ENCODE peak calls at places on chromosomes 12 and 14, in four cellular contexts. F is HepG2, G is K562, L is H1. T is an unnamed sample.

GRCh38 chr12:109625131-109625559 is 51.6 kb downstream of the MVK start:
- DNase-seq in F (no peak), G (peak; percentile 22), L (no peak), T (peak; percentile 71)

GRCh38 chr12:26857465-26858176 is 24.6 kb upstream of the ITPR2 start:
- DNase-seq in F (no peak), G (peak; percentile 11), L (no peak), T (no peak)

GRCh38 chr14:91059576-91060471 is 617 bp downstream of the RPS6KA5 start:
- DNase-seq in F (peak; percentile 14), G (peak; percentile 28), L (peak; percentile 77), T (peak; percentile 41)

GRCh38 chr12:15662303-15662980 is 126.7 kb downstream of the EPS8 start:
- DNase-seq in F (no peak), G (no peak), L (no peak), T (peak; percentile 78)

GRCh38 chr12:70615177-70615576 is 22.1 kb downstream of the PTPRB start:
- DNase-seq in F (no peak), G (no peak), L (no peak), T (no peak)

GRCh38 chr12:114732426-114733030 is 48.6 kb upstream of the TBX3 start:
- DNase-seq in F (peak; percentile 15), G (no peak), L (no peak), T (no peak)

GRCh38 chr14:38342803-38343202 is 86.9 kb upstream of the CLEC14A start:
- DNase-seq in F (no peak), G (no peak), L (no peak), T (no peak)

GRCh38 chr14:101476931-101477553 is 84.3 kb upstream of the DIO3 start:
- DNase-seq in F (peak; percentile 49), G (peak; percentile 3), L (peak; percentile 69), T (peak; percentile 88)

GRCh38 chr14:99755629-99756603 is 37.3 kb upstream of the EML1 start:
- DNase-seq in F (peak; percentile 24), G (peak; percentile 18), L (no peak), T (peak; percentile 73)

GRCh38 chr12:123479442-123480180 is 21.7 kb downstream of the SNRNP35 start:
- DNase-seq in F (no peak), G (no peak), L (no peak), T (no peak)

GRCh38 chr12:50764861-50765324 is 992 bp downstream of the ATF1 start:
- DNase-seq in F (peak; percentile 89), G (peak; percentile 49), L (no peak), T (peak; percentile 58)

GRCh38 chr14:90381011-90381790 is 15.6 kb upstream of the CALM1 start:
- DNase-seq in F (peak; percentile 24), G (peak; percentile 17), L (no peak), T (no peak)

GRCh38 chr14:36870776-36871175 is 209.1 kb downstream of the PAX9 start:
- DNase-seq in F (no peak), G (peak; percentile 7), L (no peak), T (no peak)

GRCh38 chr14:35337557-35338255 is 45.5 kb downstream of the PSMA6 start:
- DNase-seq in F (no peak), G (no peak), L (peak; percentile 49), T (no peak)

GRCh38 chr12:132619301-132620112 is 931 bp downstream of the P2RX2 start:
- DNase-seq in F (no peak), G (no peak), L (peak; percentile 63), T (no peak)
- TF ChIP-seq PHF8 in F (no peak), G (no peak), L (no peak), T (no peak)

DNA sequence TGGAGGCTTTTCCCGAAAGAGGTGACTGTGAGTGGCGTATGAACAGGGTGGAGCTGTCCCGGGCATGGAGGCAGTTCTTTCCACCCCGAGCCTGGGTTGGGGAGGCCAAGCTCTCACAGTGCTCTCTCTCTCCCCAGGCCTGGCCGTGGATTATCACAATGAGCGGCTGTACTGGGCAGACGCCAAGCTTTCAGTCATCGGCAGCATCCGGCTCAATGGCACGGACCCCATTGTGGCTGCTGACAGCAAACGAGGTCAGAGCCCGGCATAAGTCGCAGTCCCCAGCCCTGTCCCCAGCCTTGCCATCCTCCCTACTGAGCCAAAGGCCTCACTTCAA is 7.7 kb upstream of the NXPH4 start:
- DNase-seq in F (no peak), G (no peak), L (no peak), T (no peak)
- TF ChIP-seq CEBPB in F (no peak), G (no peak), L (no peak), T (no peak)

GRCh38 chr12:94571556-94571955 is 78.8 kb downstream of the TMCC3 start:
- DNase-seq in F (peak; percentile 91), G (peak; percentile 19), L (no peak), T (peak; percentile 11)

GRCh38 chr12:94566345-94566744 is 84.0 kb downstream of the TMCC3 start:
- DNase-seq in F (no peak), G (no peak), L (no peak), T (no peak)

GRCh38 chr12:94570161-94570560 is 80.2 kb downstream of the TMCC3 start:
- DNase-seq in F (no peak), G (no peak), L (no peak), T (no peak)

GRCh38 chr12:94565683-94566082 is 84.7 kb downstream of the TMCC3 start:
- DNase-seq in F (no peak), G (no peak), L (no peak), T (no peak)

DNA sequence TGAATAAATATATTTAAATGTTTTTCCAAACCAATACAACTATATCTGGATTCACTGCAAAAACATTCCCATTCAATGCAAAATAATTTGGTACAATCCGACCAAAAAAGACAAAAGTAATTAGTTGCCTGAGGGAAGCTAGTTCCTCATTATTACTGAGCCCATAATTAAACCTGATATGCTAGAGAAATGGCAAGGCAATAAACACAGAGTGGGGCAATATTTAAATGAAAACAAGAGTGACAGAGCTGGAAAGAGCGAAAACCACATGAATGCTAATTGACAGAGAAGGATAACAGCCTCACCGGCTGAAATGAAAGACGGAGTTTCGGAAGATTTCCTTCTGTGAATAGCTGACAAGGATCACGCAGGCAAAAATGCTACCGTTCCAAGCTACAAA is 82.6 kb downstream of the TMCC3 start:
- DNase-seq in F (no peak), G (no peak), L (no peak), T (no peak)
- TF ChIP-seq PHF8 in F (no peak), G (no peak), L (no peak), T (no peak)

GRCh38 chr14:105275267-105275946 is 25.4 kb downstream of the BRF1 start:
- DNase-seq in F (no peak), G (no peak), L (no peak), T (no peak)
- TF ChIP-seq CEBPB in F (no peak), G (no peak), L (no peak), T (no peak)

GRCh38 chr12:45231515-45232145 is 15.7 kb downstream of the ANO6 start:
- DNase-seq in F (peak; percentile 65), G (no peak), L (no peak), T (no peak)
- TF ChIP-seq PHF8 in F (no peak), G (no peak), L (no peak), T (no peak)

DNA sequence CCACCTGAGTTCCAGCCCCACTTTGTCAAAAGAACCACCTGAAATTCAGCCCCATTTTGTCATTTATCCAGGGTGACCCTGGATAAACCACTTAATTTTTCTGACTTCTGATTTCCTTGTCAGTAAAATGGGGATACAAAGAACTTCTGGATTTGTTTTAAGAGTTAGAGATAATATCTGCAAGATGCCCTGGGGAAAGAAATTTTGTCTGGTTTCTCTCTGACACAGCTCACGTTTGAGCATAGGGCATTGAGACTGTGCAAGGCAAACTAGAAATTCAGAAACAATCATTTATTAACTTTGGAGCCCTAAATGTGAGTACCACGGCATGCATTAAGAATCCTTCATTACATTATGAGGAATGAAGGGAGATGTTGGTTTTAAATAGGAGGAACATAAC is 37.2 kb downstream of the TMTC2 start:
- DNase-seq in F (no peak), G (no peak), L (no peak), T (no peak)
- TF ChIP-seq CEBPB in F (no peak), G (no peak), L (no peak), T (no peak)

GRCh38 chr12:4121506-4122020 is 152.0 kb upstream of the CCND2 start:
- DNase-seq in F (no peak), G (no peak), L (peak; percentile 19), T (no peak)
- TF ChIP-seq PHF8 in F (no peak), G (no peak), L (no peak), T (no peak)

GRCh38 chr12:46390304-46390703 is 17.7 kb upstream of the SLC38A2 start:
- DNase-seq in F (peak; percentile 46), G (no peak), L (no peak), T (no peak)

GRCh38 chr12:46387697-46388096 is 15.1 kb upstream of the SLC38A2 start:
- DNase-seq in F (no peak), G (no peak), L (no peak), T (no peak)

GRCh38 chr12:46389130-46389616 is 16.6 kb upstream of the SLC38A2 start:
- DNase-seq in F (no peak), G (no peak), L (no peak), T (no peak)

GRCh38 chr12:46386877-46387629 is 14.5 kb upstream of the SLC38A2 start:
- DNase-seq in F (no peak), G (peak; percentile 69), L (no peak), T (peak; percentile 47)

GRCh38 chr12:46388427-46388992 is 15.9 kb upstream of the SLC38A2 start:
- DNase-seq in F (no peak), G (no peak), L (no peak), T (no peak)
- TF ChIP-seq CEBPB in F (no peak), G (no peak), L (no peak), T (no peak)

T was measured in A549.